ENCODE peak calls at places on chromosomes 5 and 9, in ten cellular contexts. B, V, H, Z, F, M, U, R, T and C are unnamed samples.

GRCh38 chr5:61055434-61056006 is 106.7 kb downstream of the SMIM15 start:
- DNase-seq in F (no peak), V (peak; percentile 58), M (no peak), T (no peak), B (no peak), H (peak; percentile 53), Z (peak; percentile 16), U (peak; percentile 21), R (peak; percentile 15), C (no peak)

GRCh38 chr5:113166710-113167366 is 190.2 kb downstream of the DCP2 start:
- DNase-seq in M (no peak), F (no peak), B (peak; percentile 57), V (peak; percentile 95), Z (peak; percentile 4), H (peak; percentile 91), T (no peak), R (no peak), U (no peak), C (no peak)

GRCh38 chr5:42545038-42545437 is 121.8 kb downstream of the GHR start:
- DNase-seq in H (no peak), U (no peak), T (no peak), Z (no peak), M (no peak), R (no peak), B (no peak), V (no peak), F (no peak), C (no peak)

GRCh38 chr5:119309290-119309818 is 46.5 kb upstream of the TNFAIP8 start:
- DNase-seq in V (no peak), U (no peak), Z (no peak), H (no peak), T (no peak), M (no peak), F (no peak), B (no peak), R (no peak), C (no peak)

GRCh38 chr5:115532517-115532916 is 12.1 kb downstream of the FEM1C start:
- DNase-seq in B (no peak), V (no peak), F (no peak), M (no peak), R (no peak), Z (no peak), H (peak; percentile 15), U (no peak), T (no peak), C (no peak)

GRCh38 chr9:92963831-92964606 is 16.7 kb downstream of the FGD3 start:
- DNase-seq in V (no peak), T (no peak), M (no peak), F (peak; percentile 49), H (no peak), U (peak; percentile 93), B (no peak), R (no peak), Z (no peak), C (no peak)

GRCh38 chr5:68898961-68899471 is 194.8 kb upstream of the SLC30A5 start:
- DNase-seq in V (peak; percentile 83), M (no peak), U (no peak), T (no peak), B (peak; percentile 45), H (peak; percentile 91), R (peak; percentile 50), F (no peak), Z (no peak), C (no peak)

GRCh38 chr9:83701769-83702168 is 6.0 kb downstream of the UBQLN1 start:
- DNase-seq in Z (no peak), U (no peak), T (no peak), V (peak; percentile 83), H (peak; percentile 55), M (no peak), R (no peak), F (no peak), B (no peak), C (peak; percentile 43)

GRCh38 chr9:87445646-87446045 is 52.0 kb upstream of the DAPK1 start:
- DNase-seq in M (no peak), V (peak; percentile 39), T (peak; percentile 36), Z (peak; percentile 60), H (no peak), U (peak; percentile 3), F (peak; percentile 37), R (peak; percentile 16), B (peak; percentile 22), C (no peak)

GRCh38 chr9:93288341-93288740 is 104.4 kb downstream of the WNK2 start:
- DNase-seq in R (no peak), Z (no peak), V (no peak), F (peak; percentile 17), T (no peak), B (no peak), M (no peak), U (no peak), H (no peak), C (no peak)

GRCh38 chr9:124611106-124611505 is 103.9 kb upstream of the NR5A1 start:
- DNase-seq in U (no peak), F (no peak), R (no peak), M (no peak), B (no peak), T (no peak), V (peak; percentile 18), H (no peak), Z (no peak), C (no peak)

GRCh38 chr9:100111235-100111634 is 12.2 kb downstream of the INVS start:
- DNase-seq in U (no peak), R (no peak), F (peak; percentile 69), T (peak; percentile 93), V (peak; percentile 98), B (no peak), Z (no peak), H (peak; percentile 58), M (peak; percentile 76), C (peak; percentile 11)

GRCh38 chr9:77586591-77586990 is 61.5 kb downstream of the GNA14 start:
- DNase-seq in M (no peak), H (no peak), F (no peak), R (no peak), B (no peak), U (no peak), T (no peak), Z (no peak), V (no peak), C (no peak)

GRCh38 chr5:134100283-134101011 is 14.0 kb upstream of the TCF7 start:
- DNase-seq in H (peak; percentile 51), V (peak; percentile 62), Z (no peak), M (no peak), R (no peak), F (peak; percentile 37), U (peak; percentile 72), T (no peak), B (no peak), C (no peak)

GRCh38 chr5:75716715-75717081 is 539 bp downstream of the POC5 start:
- DNase-seq in T (no peak), Z (no peak), F (no peak), H (no peak), R (no peak), M (no peak), U (no peak), B (peak; percentile 1), V (no peak), C (no peak)

GRCh38 chr5:84227221-84227620 is 157.5 kb downstream of the EDIL3 start:
- DNase-seq in H (no peak), R (no peak), F (no peak), Z (no peak), T (no peak), B (no peak), M (no peak), U (no peak), V (no peak), C (no peak)

GRCh38 chr5:124963236-124963929 is 216.9 kb upstream of the ZNF608 start:
- DNase-seq in B (no peak), Z (no peak), H (peak; percentile 32), R (peak; percentile 71), M (no peak), F (no peak), V (peak; percentile 81), U (no peak), T (no peak), C (peak; percentile 59)

GRCh38 chr5:464446-464842 is 21.5 kb downstream of the EXOC3 start:
- DNase-seq in F (no peak), H (no peak), B (no peak), V (no peak), U (no peak), R (no peak), T (no peak), M (no peak), Z (no peak), C (no peak)

GRCh38 chr5:57598756-57599155 is 116.1 kb upstream of the ACTBL2 start:
- DNase-seq in M (no peak), U (no peak), H (peak; percentile 68), F (no peak), V (peak; percentile 88), R (no peak), B (no peak), T (no peak), Z (peak; percentile 10), C (no peak)
- H3K4me3 ChIP-seq in M (no peak overlapping the region), U (no peak overlapping the region), H (no peak overlapping the region), F (no peak overlapping the region), V (no peak overlapping the region), R (no peak overlapping the region), B (no peak overlapping the region), T (no peak overlapping the region), Z (no peak overlapping the region), C (no peak overlapping the region)

GRCh38 chr5:172413601-172414000 is 40.7 kb downstream of the SH3PXD2B start:
- DNase-seq in T (no peak), B (no peak), H (no peak), U (no peak), R (no peak), F (no peak), V (peak; percentile 48), M (no peak), Z (no peak), C (no peak)
- H3K4me1 ChIP-seq in T (peaks cover 44% of the 10 kb centered on the region), B (peaks cover 62% of the 10 kb centered on the region), H (peaks cover 57% of the 10 kb centered on the region), U (no peaks in the 10 kb centered on the region), R (peaks cover 14% of the 10 kb centered on the region), F (peaks cover 68% of the 10 kb centered on the region), V (peaks cover 66% of the 10 kb centered on the region), M (peaks cover 35% of the 10 kb centered on the region), Z (peaks cover 43% of the 10 kb centered on the region), C (no peaks in the 10 kb centered on the region)

GRCh38 chr5:3118321-3118720 is 366.8 kb upstream of the IRX2 start:
- DNase-seq in F (no peak), M (no peak), U (no peak), Z (no peak), B (no peak), V (no peak), H (no peak), T (no peak), R (no peak), C (peak; percentile 82)
- H3K4me3 ChIP-seq in F (no peak overlapping the region), M (no peak overlapping the region), U (no peak overlapping the region), Z (no peak overlapping the region), B (no peak overlapping the region), V (no peak overlapping the region), H (no peak overlapping the region), T (no peak overlapping the region), R (no peak overlapping the region), C (no peak overlapping the region)

DNA sequence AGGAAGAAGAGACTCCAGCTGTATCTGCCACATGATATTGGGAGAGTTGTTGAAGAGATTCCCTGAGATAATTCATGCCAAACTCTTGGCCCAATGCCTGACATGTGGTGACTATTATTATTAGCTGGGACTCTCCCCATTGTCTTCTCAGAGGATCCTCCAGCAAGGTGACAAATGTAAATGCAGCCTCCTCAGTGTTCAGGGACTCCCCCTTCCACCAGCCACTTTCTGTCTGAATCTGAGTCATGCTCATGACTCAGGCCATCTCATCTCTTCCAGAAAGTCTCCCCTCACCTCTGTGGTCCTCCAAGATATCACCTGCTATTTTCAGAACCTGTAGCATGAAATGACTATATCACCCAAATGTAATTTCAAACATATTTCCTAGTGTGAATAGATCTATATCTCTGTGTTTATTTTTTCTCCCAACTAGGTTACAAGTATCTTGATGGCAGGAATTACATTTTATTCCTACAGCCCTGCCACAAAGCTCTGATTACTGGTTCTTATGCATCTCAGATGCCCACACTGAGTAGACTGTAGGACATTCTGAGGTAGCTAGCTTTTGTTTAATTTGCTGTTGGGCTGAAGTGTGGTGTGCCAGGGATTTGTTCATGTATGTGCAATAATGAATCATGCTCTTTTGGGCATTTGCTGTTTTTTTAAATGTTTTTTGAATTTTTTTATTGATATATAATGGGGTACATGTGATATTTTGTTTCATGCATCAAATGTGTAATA is 126.6 kb upstream of the IL12B start:
- DNase-seq in Z (peak; percentile 60), H (peak; percentile 72), M (no peak), B (peak; percentile 54), U (no peak), T (no peak), V (peak; percentile 69), R (no peak), F (no peak), C (no peak)
- H3K4me1 ChIP-seq in Z (peaks cover 36% of the 10 kb centered on the region), H (peaks cover 25% of the 10 kb centered on the region), M (no peaks in the 10 kb centered on the region), B (peaks cover 29% of the 10 kb centered on the region), U (no peaks in the 10 kb centered on the region), T (peaks cover 3% of the 10 kb centered on the region), V (peaks cover 10% of the 10 kb centered on the region), R (no peaks in the 10 kb centered on the region), F (peaks cover 9% of the 10 kb centered on the region), C (no peaks in the 10 kb centered on the region)